ENCODE peak calls at places on chromosome 10, in eight cellular contexts. N is choroid plexus epithelial cell, U is chondrocyte, A is heart right ventricle, H is left ventricle myocardium inferior, O is BJ, P is neural crest cell, X is cardiac fibroblast. Z is an unnamed sample.
A peak's percentile ranks its signal among the peaks of the same experiment; 100 is the strongest.

GRCh38 chr10:91006001-91006751 is 85.3 kb upstream of the ANKRD1 start:
- DNase-seq in N (peak; percentile 94), U (no peak), A (peak; percentile 51), H (no peak), O (no peak), P (peak; percentile 62), X (peak; percentile 89), Z (peak; percentile 41)

GRCh38 chr10:23980054-23980453 is 228.9 kb upstream of the KIAA1217 start:
- DNase-seq in N (no peak), U (no peak), A (no peak), H (no peak), O (no peak), P (no peak), X (no peak), Z (no peak)

GRCh38 chr10:52771534-52772455 is 789 bp downstream of the MBL2 start:
- DNase-seq in N (no peak), U (no peak), A (no peak), H (no peak), O (no peak), P (no peak), X (peak; percentile 5), Z (no peak)

GRCh38 chr10:132102717-132103110 is 37.0 kb downstream of the JAKMIP3 start:
- DNase-seq in N (no peak), U (no peak), A (no peak), H (no peak), O (no peak), P (no peak), X (no peak), Z (no peak)

GRCh38 chr10:3053145-3053544 is 14.2 kb upstream of the PFKP start:
- DNase-seq in N (no peak), U (no peak), A (no peak), H (no peak), O (no peak), P (no peak), X (no peak), Z (no peak)

GRCh38 chr10:43749940-43750552 is 101.4 kb upstream of the ZNF32 start:
- DNase-seq in N (peak; percentile 54), U (no peak), A (no peak), H (no peak), O (no peak), P (no peak), X (peak; percentile 35), Z (no peak)

GRCh38 chr10:12081879-12082560 is 13.3 kb downstream of the DHTKD1 start:
- DNase-seq in N (peak; percentile 50), U (no peak), A (no peak), H (no peak), O (peak; percentile 6), P (no peak), X (peak; percentile 22), Z (no peak)

GRCh38 chr10:101779544-101780186 is 3.6 kb downstream of the NPM3 start:
- DNase-seq in N (peak; percentile 67), U (no peak), A (peak; percentile 81), H (peak; percentile 79), O (no peak), P (peak; percentile 96), X (peak; percentile 69), Z (no peak)

GRCh38 chr10:49594594-49594993 is 15.5 kb upstream of the SLC18A3 start:
- DNase-seq in N (peak; percentile 79), U (no peak), A (peak; percentile 27), H (no peak), O (no peak), P (peak; percentile 72), X (peak; percentile 79), Z (no peak)

GRCh38 chr10:83153714-83154113 is 985.6 kb upstream of the GHITM start:
- DNase-seq in N (no peak), U (peak; percentile 33), A (no peak), H (no peak), O (no peak), P (no peak), X (no peak), Z (no peak)

GRCh38 chr10:119449760-119450461 is 92.6 kb downstream of the RGS10 start:
- DNase-seq in N (peak; percentile 95), U (no peak), A (no peak), H (no peak), O (no peak), P (no peak), X (peak; percentile 95), Z (peak; percentile 73)

GRCh38 chr10:115948415-115948814 is 324.6 kb downstream of the GFRA1 start:
- DNase-seq in N (no peak), U (no peak), A (no peak), H (no peak), O (no peak), P (no peak), X (peak; percentile 26), Z (no peak)

GRCh38 chr10:88802430-88802829 is at the start of gene LIPM:
- DNase-seq in N (no peak), U (no peak), A (no peak), H (no peak), O (no peak), P (no peak), X (no peak), Z (no peak)

GRCh38 chr10:55793024-55793423 is 568.0 kb downstream of the ZWINT start:
- DNase-seq in N (peak; percentile 0), U (no peak), A (no peak), H (no peak), O (no peak), P (no peak), X (no peak), Z (no peak)

GRCh38 chr10:54797636-54798395 is 3.2 kb downstream of the PCDH15 start:
- DNase-seq in N (peak; percentile 16), U (no peak), A (no peak), H (no peak), O (no peak), P (no peak), X (no peak), Z (no peak)

GRCh38 chr10:91930939-91931338 is 7.4 kb downstream of the BTAF1 start:
- DNase-seq in N (peak; percentile 58), U (no peak), A (no peak), H (no peak), O (no peak), P (no peak), X (no peak), Z (no peak)

GRCh38 chr10:64156131-64156530 is 634.9 kb downstream of the REEP3 start:
- DNase-seq in N (no peak), U (no peak), A (no peak), H (no peak), O (no peak), P (no peak), X (no peak), Z (no peak)

GRCh38 chr10:58753425-58753824 is 240.8 kb downstream of the BICC1 start:
- DNase-seq in N (no peak), U (no peak), A (no peak), H (no peak), O (no peak), P (no peak), X (no peak), Z (no peak)

GRCh38 chr10:101299211-101299610 is 54.8 kb upstream of the BTRC start:
- DNase-seq in N (no peak), U (no peak), A (no peak), H (no peak), O (no peak), P (no peak), X (no peak), Z (no peak)

DNA sequence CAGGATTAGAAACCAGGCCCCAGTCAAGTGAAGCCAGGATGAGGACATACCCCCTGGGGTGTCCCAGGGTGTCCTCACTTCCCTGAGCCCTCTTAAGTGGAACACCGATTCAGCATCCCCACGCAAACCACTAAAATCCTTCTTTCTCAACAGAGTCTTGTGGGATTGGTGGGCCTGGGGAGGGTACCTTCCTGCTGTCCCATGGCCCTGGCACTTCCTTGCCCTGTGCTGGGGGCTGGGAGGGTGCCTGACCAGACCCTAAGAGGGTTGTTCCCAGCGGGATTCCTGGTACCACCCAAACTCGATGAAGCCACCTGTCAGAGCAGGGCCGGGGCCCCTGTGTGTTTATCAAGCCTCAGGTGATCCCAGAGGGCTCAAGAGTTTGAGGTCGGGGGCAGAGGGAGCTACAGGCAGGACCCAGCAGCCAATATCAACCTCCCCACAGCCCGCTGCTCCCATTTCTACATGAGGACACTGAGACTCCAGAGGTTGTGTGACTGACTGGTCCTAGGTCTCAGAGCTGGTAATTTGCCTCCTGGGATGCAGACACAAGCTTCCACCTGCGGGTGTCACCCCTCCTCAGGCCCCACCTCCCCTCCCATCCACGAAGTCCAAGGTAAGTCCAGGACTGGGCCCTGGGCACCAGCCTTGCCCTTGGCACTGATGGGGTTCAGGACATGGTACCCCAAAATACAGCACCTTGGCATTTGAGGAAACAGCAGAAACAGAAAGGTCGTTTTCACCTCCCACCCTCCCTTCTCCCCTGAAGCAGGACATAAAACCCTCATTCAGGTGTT is 31.4 kb downstream of the OAT start:
- DNase-seq in N (no peak), U (no peak), A (no peak), H (no peak), O (no peak), P (no peak), X (no peak), Z (no peak)
- TF ChIP-seq CTCF in N (peak; percentile 24), U (peak; percentile 42), A (no peak), H (no peak), O (no peak), P (peak; percentile 16), X (no peak), Z (no peak)

GRCh38 chr10:71312840-71313789 is 5.9 kb upstream of the SLC29A3 start:
- DNase-seq in N (peak; percentile 88), U (no peak), A (peak; percentile 58), H (peak; percentile 58), O (peak; percentile 37), P (no peak), X (peak; percentile 89), Z (peak; percentile 33)
- TF ChIP-seq CTCF in N (no peak), U (no peak), A (no peak), H (no peak), O (no peak), P (no peak), X (no peak), Z (no peak)

DNA sequence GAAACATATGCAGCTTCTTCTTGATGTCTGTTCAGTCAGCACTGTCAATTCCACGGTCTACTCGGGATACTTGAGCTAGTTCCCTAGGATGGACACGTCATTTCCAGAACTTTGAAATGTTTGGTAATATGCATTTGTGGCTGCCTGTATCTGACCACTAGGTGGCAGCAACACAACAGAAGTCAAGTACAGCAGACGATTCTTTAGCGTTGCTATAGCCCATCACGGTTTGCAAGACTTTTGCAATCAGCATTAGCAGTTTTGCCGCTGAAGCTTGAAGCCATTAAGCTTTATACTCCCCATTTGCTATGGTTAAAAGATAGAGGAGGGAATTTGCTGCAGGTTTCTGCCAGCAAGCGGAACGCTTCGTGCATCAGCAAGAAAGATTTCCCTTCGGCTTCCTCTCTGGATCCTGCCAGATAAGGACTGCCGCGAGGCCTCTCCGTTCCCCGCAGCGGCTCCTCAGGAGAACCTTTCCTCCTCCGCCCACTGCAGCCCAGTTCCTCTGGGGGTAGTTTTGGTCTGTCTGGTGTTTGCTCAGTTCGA is 63.5 kb downstream of the ABCC2 start:
- DNase-seq in N (peak; percentile 97), U (no peak), A (peak; percentile 82), H (peak; percentile 39), O (peak; percentile 67), P (peak; percentile 70), X (peak; percentile 97), Z (peak; percentile 83)
- TF ChIP-seq CTCF in N (peak; percentile 96), U (peak; percentile 99), A (peak; percentile 90), H (peak; percentile 95), O (peak; percentile 87), P (peak; percentile 97), X (peak; percentile 82), Z (peak; percentile 73)

DNA sequence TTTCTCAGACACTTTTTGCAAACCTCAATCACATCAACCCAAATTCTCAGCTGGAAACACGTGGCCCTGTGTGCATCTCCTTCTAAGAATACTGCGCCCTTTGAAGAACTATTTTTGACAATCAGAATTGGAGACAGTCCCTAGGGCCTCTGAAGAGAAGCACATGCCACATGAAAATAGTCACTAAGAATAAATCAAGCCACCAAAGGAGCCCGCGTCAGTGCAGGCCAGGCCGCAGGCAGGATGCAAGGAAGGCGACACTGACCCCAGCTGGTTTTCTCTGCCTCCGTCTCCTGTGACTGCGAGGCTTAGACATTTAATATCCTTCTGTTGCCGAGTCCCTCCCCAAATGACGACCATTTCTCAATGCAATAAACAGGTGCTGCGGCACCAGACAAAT is 88.0 kb upstream of the ADAM12 start:
- DNase-seq in N (no peak), U (no peak), A (peak; percentile 40), H (no peak), O (no peak), P (no peak), X (no peak), Z (no peak)
- TF ChIP-seq CTCF in N (no peak), U (peak; percentile 65), A (no peak), H (peak; percentile 11), O (no peak), P (no peak), X (no peak), Z (no peak)